ENCODE peak calls at places on chromosomes 2 and 18, in six cellular contexts. D is activated CD4-positive, alpha-beta memory T cell treated with anti-CD3 and anti-CD28 coated beads for 36 hours; R is activated T-cell treated with anti-CD3 and anti-CD28 coated beads for 4 hours; H is left ventricle myocardium superior; F is KBM-7; P is OCI-LY7. Y is an unnamed sample.

GRCh38 chr18:67778016-67778415 is 261.5 kb upstream of the DSEL start:
- DNase-seq in D (no peak), F (no peak), R (no peak), H (no peak), P (no peak), Y (no peak)

GRCh38 chr2:75079575-75079974 is 119.7 kb downstream of the TACR1 start:
- DNase-seq in D (no peak), R (no peak), F (no peak), P (no peak), H (no peak), Y (no peak)

GRCh38 chr2:180196419-180196977 is 189.4 kb upstream of the CWC22 start:
- DNase-seq in D (no peak), P (no peak), H (no peak), F (no peak), R (no peak), Y (no peak)

GRCh38 chr2:120768112-120769048 is 32.7 kb downstream of the GLI2 start:
- DNase-seq in F (no peak), H (peak; percentile 15), D (no peak), R (no peak), P (no peak), Y (no peak)

GRCh38 chr2:157748371-157749132 is 119.9 kb upstream of the ACVR1C start:
- DNase-seq in F (no peak), D (no peak), H (no peak), R (no peak), P (no peak), Y (no peak)

GRCh38 chr2:235724964-235725603 is 231.2 kb downstream of the AGAP1 start:
- DNase-seq in R (no peak), F (no peak), P (no peak), H (peak; percentile 83), D (no peak), Y (no peak)

GRCh38 chr2:157509755-157510154 is 65.9 kb upstream of the CYTIP start:
- DNase-seq in P (peak; percentile 11), F (no peak), D (no peak), R (no peak), H (no peak), Y (no peak)

GRCh38 chr2:46967990-46968647 is 52.5 kb upstream of the MCFD2 start:
- DNase-seq in H (peak; percentile 75), R (no peak), D (no peak), P (no peak), F (no peak), Y (peak; percentile 80)

GRCh38 chr18:7035807-7036206 is 81.8 kb downstream of the LAMA1 start:
- DNase-seq in P (no peak), F (no peak), R (no peak), D (no peak), H (no peak), Y (no peak)

GRCh38 chr2:189628817-189629552 is 32.3 kb upstream of the ASNSD1 start:
- DNase-seq in D (no peak), P (no peak), R (no peak), H (no peak), F (no peak), Y (no peak)

GRCh38 chr2:40032650-40033319 is 253.7 kb upstream of the THUMPD2 start:
- DNase-seq in H (no peak), D (no peak), P (no peak), F (no peak), R (no peak), Y (no peak)

GRCh38 chr2:234463626-234464290 is 33.1 kb downstream of the ARL4C start:
- DNase-seq in F (no peak), H (no peak), R (peak; percentile 60), D (peak; percentile 85), P (no peak), Y (no peak)

GRCh38 chr2:37654419-37654818 is 17.0 kb downstream of the CDC42EP3 start:
- DNase-seq in D (no peak), H (no peak), F (no peak), R (no peak), P (no peak), Y (no peak)

Y was measured in Caki2.